ENCODE peak calls at places on chromosomes 2 and 18, in eight cellular contexts. P is lower lobe of right lung, B is SK-N-SH, F is hepatocyte, Q is thoracic aorta, N is ascending aorta, Z is Caco-2, J is stomach. G is an unnamed sample. For H3K4me1, the result is how much of the 10 kb centered on the place peaks cover.

GRCh38 chr2:16821696-16822095 is 156.1 kb upstream of the CYRIA start:
- DNase-seq in N (no peak), Z (no peak), P (no peak), B (no peak), Q (no peak), J (no peak), F (no peak), G (no peak)

GRCh38 chr2:106197878-106198277 is 3.8 kb upstream of the UXS1 start:
- DNase-seq in J (no peak), Q (no peak), P (no peak), N (peak), Z (peak), B (no peak), F (peak), G (peak)

GRCh38 chr2:95015261-95015918 is 10.1 kb upstream of the MAL start:
- DNase-seq in N (no peak), P (no peak), F (no peak), J (no peak), Q (no peak), B (no peak), Z (no peak), G (no peak)

GRCh38 chr2:149924549-149925213 is 337.1 kb upstream of the MMADHC start:
- DNase-seq in Z (no peak), F (no peak), P (no peak), B (no peak), Q (no peak), J (no peak), N (no peak), G (no peak)

GRCh38 chr2:26523750-26524149 is 45.8 kb upstream of the OTOF start:
- DNase-seq in Z (no peak), N (no peak), B (no peak), P (no peak), F (no peak), J (no peak), Q (no peak), G (no peak)

GRCh38 chr2:20625920-20626697 is 24.8 kb downstream of the HS1BP3 start:
- DNase-seq in F (no peak), P (peak), B (no peak), N (peak), Q (no peak), Z (no peak), J (peak), G (no peak)

GRCh38 chr2:25700221-25700660 is 26.9 kb upstream of the DTNB start:
- DNase-seq in J (no peak), B (peak), F (peak), Q (no peak), N (no peak), Z (peak), P (no peak), G (peak)

GRCh38 chr2:150759531-150759930 is 272.1 kb upstream of the RND3 start:
- DNase-seq in Z (no peak), Q (no peak), J (no peak), B (no peak), P (no peak), F (no peak), N (no peak), G (no peak)

DNA sequence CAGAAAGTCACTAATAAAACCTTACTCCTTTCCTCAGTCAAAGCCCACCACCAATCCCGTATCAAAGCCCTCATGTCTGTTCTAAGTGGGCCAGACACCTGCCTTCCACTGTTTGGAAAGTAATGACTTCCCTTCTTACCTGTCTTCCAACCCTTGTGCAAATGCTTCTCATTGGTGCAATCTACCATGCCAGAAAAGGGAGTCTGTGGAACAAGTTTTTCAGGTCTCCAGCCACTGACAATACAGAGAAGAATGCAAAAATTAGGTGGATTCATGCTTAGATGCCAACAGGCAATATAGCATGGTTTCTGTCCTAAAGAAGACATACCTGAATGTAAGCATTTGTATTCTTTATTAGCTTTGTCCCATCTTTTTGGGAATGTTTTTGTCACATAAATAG is 1140.6 kb upstream of the LRRTM1 start:
- DNase-seq in P (no peak), Q (no peak), N (no peak), F (no peak), B (no peak), Z (no peak), J (no peak), G (no peak)
- TF ChIP-seq CTCF in P (no peak), Q (no peak), N (no peak), F (no peak), B (no peak), Z (no peak), J (no peak), G (no peak)

GRCh38 chr2:156340818-156341481 is 8.4 kb upstream of the NR4A2 start:
- DNase-seq in F (no peak), P (no peak), B (no peak), Q (no peak), N (peak), J (no peak), Z (no peak), G (peak)

GRCh38 chr2:156341482-156342251 is 9.1 kb upstream of the NR4A2 start:
- DNase-seq in Z (peak), J (peak), F (peak), P (peak), B (peak), N (peak), Q (peak), G (peak)

GRCh38 chr2:156339110-156339847 is 6.8 kb upstream of the NR4A2 start:
- DNase-seq in J (peak), Z (no peak), B (no peak), P (no peak), N (no peak), F (no peak), Q (no peak), G (no peak)

GRCh38 chr2:156339866-156340265 is 7.3 kb upstream of the NR4A2 start:
- DNase-seq in F (no peak), N (no peak), Q (no peak), Z (no peak), B (no peak), P (no peak), J (no peak), G (no peak)

GRCh38 chr2:156340377-156340776 is 7.9 kb upstream of the NR4A2 start:
- DNase-seq in B (no peak), Z (no peak), F (no peak), J (no peak), P (no peak), Q (no peak), N (no peak), G (no peak)
- H3K4me1 ChIP-seq in B (under half), Z (under half), F (under half), J (under half), P (under half), Q (under half), N (under half), G (under half)

GRCh38 chr2:156110890-156111289 is 221.6 kb downstream of the NR4A2 start:
- DNase-seq in F (peak), Q (no peak), B (peak), J (peak), N (no peak), Z (peak), P (no peak), G (no peak)
- TF ChIP-seq CTCF in F (peak), Q (no peak), B (peak), J (no peak), N (no peak), Z (peak), P (peak), G (no peak)

GRCh38 chr2:74501335-74502071 is 2.1 kb upstream of the LBX2 start:
- DNase-seq in Z (no peak), J (no peak), N (no peak), P (peak), F (no peak), Q (no peak), B (peak), G (no peak)

GRCh38 chr2:74500578-74500946 is 1.2 kb upstream of the LBX2 start:
- DNase-seq in F (no peak), J (no peak), B (no peak), P (no peak), N (no peak), Q (no peak), Z (no peak), G (no peak)

GRCh38 chr2:74503506-74504475 is 3.7 kb downstream of the PCGF1 start:
- DNase-seq in Z (no peak), B (no peak), F (no peak), P (no peak), N (no peak), Q (no peak), J (peak), G (no peak)

GRCh38 chr2:74502720-74503505 is 3.5 kb upstream of the LBX2 start:
- DNase-seq in Q (no peak), P (peak), N (peak), J (peak), F (peak), Z (peak), B (peak), G (peak)

GRCh38 chr2:74502147-74502719 is 2.8 kb upstream of the LBX2 start:
- DNase-seq in P (peak), J (peak), N (no peak), F (peak), B (no peak), Q (no peak), Z (peak), G (no peak)
- H3K4me1 ChIP-seq in P (half or more), J (half or more), N (under half), F (half or more), B (under half), Q (under half), Z (half or more), G (under half)

GRCh38 chr18:39835303-39836030 is 2119.6 kb upstream of the PIK3C3 start:
- DNase-seq in F (no peak), Z (no peak), N (no peak), Q (no peak), B (no peak), P (no peak), J (no peak), G (no peak)
- TF ChIP-seq CTCF in F (no peak), Z (no peak), N (no peak), Q (no peak), B (no peak), P (no peak), J (no peak), G (peak)

GRCh38 chr2:68425503-68425902 is 41.6 kb downstream of the FBXO48 start:
- DNase-seq in F (no peak), B (no peak), Q (no peak), Z (no peak), N (no peak), P (no peak), J (no peak), G (no peak)
- H3K4me1 ChIP-seq in F (under half), B (under half), Q (under half), Z (under half), N (under half), P (under half), J (under half), G (under half)

GRCh38 chr2:144454466-144455287 is 65.2 kb downstream of the ZEB2 start:
- DNase-seq in N (no peak), Z (no peak), P (no peak), B (no peak), F (no peak), Q (no peak), J (no peak), G (no peak)

GRCh38 chr2:144453039-144453336 is 66.9 kb downstream of the ZEB2 start:
- DNase-seq in Q (no peak), B (no peak), N (no peak), J (no peak), F (no peak), P (no peak), Z (no peak), G (peak)

GRCh38 chr2:144453486-144454158 is 66.3 kb downstream of the ZEB2 start:
- DNase-seq in F (no peak), P (no peak), Q (no peak), Z (no peak), N (no peak), B (no peak), J (no peak), G (no peak)

GRCh38 chr2:144451443-144451842 is 68.5 kb downstream of the ZEB2 start:
- DNase-seq in B (no peak), N (no peak), J (no peak), F (no peak), P (no peak), Q (no peak), Z (no peak), G (no peak)

GRCh38 chr2:144452169-144453038 is 67.5 kb downstream of the ZEB2 start:
- DNase-seq in Q (no peak), P (no peak), N (no peak), J (no peak), F (peak), Z (no peak), B (peak), G (peak)
- TF ChIP-seq CTCF in Q (peak), P (no peak), N (no peak), J (no peak), F (no peak), Z (no peak), B (peak), G (peak)

GRCh38 chr2:230666885-230667712 is 45.5 kb upstream of the CAB39 start:
- DNase-seq in Z (no peak), Q (no peak), P (no peak), J (no peak), F (no peak), N (no peak), B (peak), G (peak)
- H3K4me1 ChIP-seq in Z (under half), Q (under half), P (half or more), J (under half), F (under half), N (under half), B (under half), G (under half)

GRCh38 chr2:237686659-237687136 is 59.3 kb downstream of the LRRFIP1 start:
- DNase-seq in Z (no peak), B (no peak), F (no peak), J (no peak), Q (no peak), P (peak), N (peak), G (no peak)
- TF ChIP-seq CTCF in Z (no peak), B (peak), F (peak), J (no peak), Q (no peak), P (no peak), N (no peak), G (peak)

DNA sequence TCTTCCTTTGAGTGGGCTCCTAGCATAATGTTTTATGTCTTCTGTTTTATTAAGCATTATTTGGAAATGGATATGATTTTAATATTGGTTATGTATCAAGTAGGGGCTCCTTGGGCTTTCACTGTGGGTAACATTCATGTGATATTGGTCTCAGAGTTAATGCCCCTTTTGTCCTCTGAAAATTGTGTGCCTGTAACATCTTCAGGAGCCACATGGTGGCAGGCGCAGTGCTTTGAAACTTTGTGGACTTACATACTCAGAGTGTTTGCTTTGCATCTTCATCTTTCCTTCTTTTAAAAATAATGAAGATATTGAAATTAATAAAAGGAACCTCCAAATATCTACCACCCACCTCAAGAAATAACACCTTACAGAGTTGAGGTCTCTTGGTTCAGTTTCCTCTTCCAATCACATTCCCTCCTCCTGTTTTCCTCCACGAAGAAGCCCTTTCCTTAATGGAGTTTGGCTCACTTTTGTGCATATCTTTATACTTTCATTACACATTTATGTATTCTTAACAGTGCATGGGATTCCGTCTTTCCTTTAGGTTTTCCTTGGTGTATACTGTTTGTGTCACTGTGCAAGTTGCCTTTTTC is 73.5 kb downstream of the LIMS1 start:
- DNase-seq in N (no peak), Q (no peak), P (peak), J (peak), F (peak), B (peak), Z (peak), G (peak)
- H3K4me1 ChIP-seq in N (under half), Q (under half), P (under half), J (under half), F (under half), B (under half), Z (under half), G (under half)